ENCODE peak calls at places on chromosome 4, in five cellular contexts. L is GM12878, Y is HCT116, T is SK-N-SH, M is K562. W is an unnamed sample.

GRCh38 chr4:27009539-27009938 is 148.9 kb downstream of the STIM2 start:
- DNase-seq in L (no peak), Y (no peak), T (no peak), M (no peak), W (no peak)

GRCh38 chr4:37453361-37454262 is 209.1 kb downstream of the NWD2 start:
- DNase-seq in L (no peak), Y (no peak), T (peak; percentile 74), M (peak; percentile 49), W (peak; percentile 83)

GRCh38 chr4:85210353-85210752 is 243.9 kb upstream of the WDFY3 start:
- DNase-seq in L (no peak), Y (peak; percentile 57), T (no peak), M (no peak), W (no peak)

GRCh38 chr4:141275834-141276233 is 55.1 kb downstream of the ZNF330 start:
- DNase-seq in L (no peak), Y (no peak), T (no peak), M (no peak), W (no peak)

GRCh38 chr4:154018659-154019058 is 229.8 kb upstream of the SFRP2 start:
- DNase-seq in L (no peak), Y (no peak), T (peak; percentile 19), M (no peak), W (no peak)

GRCh38 chr4:189414021-189414420 is 526.7 kb upstream of the FRG1 start:
- DNase-seq in L (no peak), Y (no peak), T (no peak), M (no peak), W (no peak)

GRCh38 chr4:78057600-78058560 is 757 bp downstream of the FRAS1 start:
- DNase-seq in L (no peak), Y (no peak), T (peak; percentile 66), M (no peak), W (peak; percentile 29)

GRCh38 chr4:89242864-89243740 is 64.5 kb downstream of the GPRIN3 start:
- DNase-seq in L (no peak), Y (no peak), T (no peak), M (no peak), W (no peak)

GRCh38 chr4:163558539-163559044 is 64.1 kb downstream of the TMA16 start:
- DNase-seq in L (no peak), Y (no peak), T (no peak), M (no peak), W (no peak)
- TF ChIP-seq JUND in L (no peak), Y (no peak), T (no peak), M (no peak), W (no peak)

GRCh38 chr4:54152846-54153600 is 53.1 kb downstream of the GSX2 start:
- DNase-seq in L (no peak), Y (no peak), T (no peak), M (no peak), W (no peak)

GRCh38 chr4:54159543-54159942 is 59.6 kb downstream of the GSX2 start:
- DNase-seq in L (no peak), Y (no peak), T (no peak), M (no peak), W (no peak)

GRCh38 chr4:54155936-54156335 is 56.0 kb downstream of the GSX2 start:
- DNase-seq in L (no peak), Y (no peak), T (no peak), M (no peak), W (no peak)
- TF ChIP-seq JUND in L (no peak), Y (no peak), T (no peak), M (no peak), W (no peak)

GRCh38 chr4:73221734-73222133 is 36.9 kb downstream of the ANKRD17 start:
- DNase-seq in L (no peak), Y (no peak), T (no peak), M (no peak), W (no peak)

GRCh38 chr4:73223258-73223651 is 35.3 kb downstream of the ANKRD17 start:
- DNase-seq in L (no peak), Y (no peak), T (no peak), M (no peak), W (no peak)

GRCh38 chr4:73220815-73221214 is 37.8 kb downstream of the ANKRD17 start:
- DNase-seq in L (no peak), Y (no peak), T (no peak), M (no peak), W (no peak)

GRCh38 chr4:73224886-73225285 is 33.7 kb downstream of the ANKRD17 start:
- DNase-seq in L (no peak), Y (no peak), T (no peak), M (no peak), W (peak; percentile 5)

DNA sequence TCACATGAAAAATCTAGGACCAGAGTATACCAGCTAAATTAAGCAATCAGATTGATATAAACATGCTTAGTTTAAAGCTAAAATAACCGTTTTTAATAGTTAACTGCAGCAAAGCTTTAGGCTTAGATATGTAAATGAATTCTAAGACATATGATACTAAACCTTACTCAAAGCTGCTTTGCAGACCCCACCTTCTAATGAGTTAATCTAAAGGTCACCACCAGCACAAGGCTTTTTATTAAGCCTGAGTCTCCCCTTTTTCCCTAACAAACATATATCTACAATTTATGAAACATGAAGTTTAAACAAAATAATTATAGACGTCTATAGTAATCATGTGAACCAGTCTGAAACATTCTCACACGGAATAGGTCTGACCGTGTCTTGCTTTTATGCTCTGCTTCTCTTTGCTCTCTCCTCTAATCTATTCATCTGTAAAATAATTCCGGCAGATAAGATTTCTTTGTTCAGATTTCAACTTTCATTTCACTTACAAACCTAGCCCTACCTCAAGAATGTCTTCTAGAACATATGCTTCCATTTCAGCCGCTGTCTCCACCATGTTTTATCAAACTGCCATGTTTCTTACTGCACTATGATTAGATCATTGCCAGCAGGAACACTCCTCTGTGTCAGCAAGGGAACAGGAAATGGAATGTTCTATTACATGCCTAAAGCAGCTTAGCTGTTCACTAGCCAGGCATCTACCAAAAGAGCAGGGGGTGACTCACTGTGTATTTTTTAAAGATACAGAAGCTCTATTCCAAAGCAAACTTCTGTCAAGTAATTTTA is 35.9 kb downstream of the ANKRD17 start:
- DNase-seq in L (peak; percentile 55), Y (peak; percentile 83), T (peak; percentile 73), M (peak; percentile 81), W (peak; percentile 33)
- TF ChIP-seq JUND in L (peak; percentile 97), Y (peak; percentile 91), T (peak; percentile 81), M (peak; percentile 97), W (no peak)

GRCh38 chr4:94226763-94227162 is 19.1 kb downstream of the SMARCAD1 start:
- DNase-seq in L (no peak), Y (no peak), T (no peak), M (no peak), W (no peak)

GRCh38 chr4:94225449-94225848 is 17.8 kb downstream of the SMARCAD1 start:
- DNase-seq in L (no peak), Y (no peak), T (no peak), M (no peak), W (no peak)

GRCh38 chr4:94232519-94232918 is 24.9 kb downstream of the SMARCAD1 start:
- DNase-seq in L (no peak), Y (no peak), T (no peak), M (no peak), W (no peak)

DNA sequence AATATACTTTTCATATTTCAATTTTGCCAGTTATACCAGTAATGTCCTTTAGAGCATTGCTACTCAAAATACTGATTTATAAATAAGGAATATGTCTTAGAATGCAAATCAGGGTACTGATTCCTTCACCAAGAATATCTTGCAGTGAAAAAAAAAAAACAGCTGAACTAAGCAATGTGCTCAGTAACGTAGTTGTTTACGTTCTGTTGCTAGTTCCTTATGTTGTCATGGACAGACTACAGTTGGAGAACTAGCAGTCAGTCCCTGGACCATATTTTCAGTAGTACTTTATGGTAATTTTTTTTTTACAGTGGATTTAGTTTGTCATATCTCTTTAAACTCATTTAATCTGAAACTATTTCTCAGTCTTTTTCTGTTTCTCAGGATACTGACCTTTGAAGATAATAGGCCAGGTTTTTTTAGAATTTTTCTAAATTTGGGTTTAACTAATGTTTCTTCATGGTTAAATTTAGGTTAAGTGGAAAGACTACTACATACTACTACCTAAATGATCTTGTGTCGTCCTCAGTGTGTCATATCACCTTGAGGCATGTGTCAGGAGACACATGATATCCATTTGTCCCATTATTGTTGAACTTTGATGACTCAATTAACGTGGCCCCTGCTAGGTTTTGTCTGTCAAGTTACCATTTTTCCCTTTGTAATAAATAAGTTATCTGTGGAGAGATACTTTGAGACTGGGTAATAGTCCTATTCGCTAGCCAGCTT is 21.0 kb downstream of the SMARCAD1 start:
- DNase-seq in L (no peak), Y (no peak), T (no peak), M (no peak), W (no peak)
- TF ChIP-seq JUND in L (no peak), Y (no peak), T (no peak), M (no peak), W (no peak)

DNA sequence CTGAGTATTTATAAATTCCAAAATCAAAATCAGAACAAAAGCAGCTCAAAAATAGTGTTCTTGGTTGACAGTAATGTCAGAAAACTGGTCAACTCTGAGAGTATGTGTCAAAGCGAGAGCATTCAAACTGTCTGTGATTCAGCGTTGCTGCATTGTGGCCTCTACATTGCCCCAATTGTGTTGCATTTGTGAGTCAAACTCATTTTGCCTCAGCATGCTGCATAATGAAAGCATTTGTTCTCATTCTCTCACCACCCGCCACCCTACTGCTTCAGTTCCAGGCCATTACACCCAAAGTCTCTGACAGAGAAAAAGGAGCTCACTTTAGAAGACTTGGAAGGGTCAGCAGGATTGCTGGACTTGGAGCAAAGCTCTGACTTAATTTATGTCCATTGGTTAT is 153.7 kb upstream of the ANK2 start:
- DNase-seq in L (peak; percentile 31), Y (no peak), T (no peak), M (no peak), W (no peak)
- TF ChIP-seq JUND in L (no peak), Y (no peak), T (no peak), M (no peak), W (no peak)